ENCODE peak calls at places on chromosome 3, in seven cellular contexts. L, T, V, Z, P, C and Q are unnamed samples.

GRCh38 chr3:42148982-42149432 is 57.9 kb downstream of the TRAK1 start:
- DNase-seq in L (peak; percentile 60), T (no peak), V (peak; percentile 20), Z (peak; percentile 88), P (no peak), C (peak; percentile 50), Q (peak; percentile 87)

GRCh38 chr3:188316723-188317070 is 162.7 kb downstream of the LPP start:
- DNase-seq in L (no peak), T (no peak), V (no peak), Z (no peak), P (no peak), C (no peak), Q (peak; percentile 22)

GRCh38 chr3:136694321-136694720 is 57.9 kb downstream of the STAG1 start:
- DNase-seq in L (no peak), T (no peak), V (no peak), Z (no peak), P (no peak), C (no peak), Q (no peak)

GRCh38 chr3:165640970-165641369 is 196.3 kb downstream of the BCHE start:
- DNase-seq in L (no peak), T (no peak), V (no peak), Z (no peak), P (no peak), C (no peak), Q (no peak)

GRCh38 chr3:163726125-163726524 is 1352.2 kb downstream of the SI start:
- DNase-seq in L (no peak), T (no peak), V (no peak), Z (no peak), P (no peak), C (no peak), Q (no peak)

GRCh38 chr3:66110840-66111239 is 72.1 kb upstream of the MAGI1 start:
- DNase-seq in L (no peak), T (no peak), V (no peak), Z (no peak), P (no peak), C (no peak), Q (no peak)

GRCh38 chr3:31546152-31546551 is 13.4 kb downstream of the STT3B start:
- DNase-seq in L (no peak), T (no peak), V (no peak), Z (peak; percentile 5), P (no peak), C (no peak), Q (peak; percentile 14)

GRCh38 chr3:908839-909238 is 184.0 kb upstream of the CNTN6 start:
- DNase-seq in L (no peak), T (no peak), V (no peak), Z (no peak), P (no peak), C (no peak), Q (no peak)

GRCh38 chr3:127012091-127012490 is 29.2 kb downstream of the PLXNA1 start:
- DNase-seq in L (peak; percentile 6), T (no peak), V (no peak), Z (peak; percentile 25), P (no peak), C (no peak), Q (peak; percentile 36)